ENCODE peak calls at places on chromosomes 5 and 9, in nine cellular contexts. One of them, this sample, is unnamed.
A peak's percentile ranks its signal among the peaks of the same experiment; 100 is the strongest.

GRCh38 chr9:2418619-2419018 is 203.0 kb upstream of the VLDLR start:
- DNase-seq in OCI-LY7: no peak
- DNase-seq in astrocyte: peak; percentile 83
- DNase-seq in DND-41: peak; percentile 17
- DNase-seq in IMR-90: peak; percentile 18
- DNase-seq in RWPE1: no peak
- DNase-seq in psoas muscle: no peak
- DNase-seq in CD4-positive, alpha-beta T cell: no peak
- DNase-seq in naive thymus-derived CD4-positive, alpha-beta T cell: no peak
- DNase-seq in this sample: no peak

GRCh38 chr5:179467441-179467840 is 82.9 kb upstream of the RUFY1 start:
- DNase-seq in OCI-LY7: no peak
- DNase-seq in astrocyte: no peak
- DNase-seq in DND-41: no peak
- DNase-seq in IMR-90: no peak
- DNase-seq in RWPE1: no peak
- DNase-seq in psoas muscle: no peak
- DNase-seq in CD4-positive, alpha-beta T cell: no peak
- DNase-seq in naive thymus-derived CD4-positive, alpha-beta T cell: no peak
- DNase-seq in this sample: no peak

GRCh38 chr9:104233366-104233765 is 139.3 kb downstream of the SMC2 start:
- DNase-seq in OCI-LY7: no peak
- DNase-seq in astrocyte: no peak
- DNase-seq in DND-41: no peak
- DNase-seq in IMR-90: no peak
- DNase-seq in RWPE1: no peak
- DNase-seq in psoas muscle: no peak
- DNase-seq in CD4-positive, alpha-beta T cell: no peak
- DNase-seq in naive thymus-derived CD4-positive, alpha-beta T cell: no peak
- DNase-seq in this sample: no peak

GRCh38 chr9:95010431-95010838 is 283.9 kb downstream of the AOPEP start:
- DNase-seq in OCI-LY7: no peak
- DNase-seq in astrocyte: no peak
- DNase-seq in DND-41: no peak
- DNase-seq in IMR-90: no peak
- DNase-seq in RWPE1: no peak
- DNase-seq in psoas muscle: no peak
- DNase-seq in CD4-positive, alpha-beta T cell: no peak
- DNase-seq in naive thymus-derived CD4-positive, alpha-beta T cell: no peak
- DNase-seq in this sample: no peak

GRCh38 chr9:137482094-137482781 is 23.1 kb upstream of the NSMF start:
- DNase-seq in OCI-LY7: no peak
- DNase-seq in astrocyte: peak; percentile 81
- DNase-seq in DND-41: no peak
- DNase-seq in IMR-90: peak; percentile 93
- DNase-seq in RWPE1: peak; percentile 87
- DNase-seq in psoas muscle: peak; percentile 63
- DNase-seq in CD4-positive, alpha-beta T cell: no peak
- DNase-seq in naive thymus-derived CD4-positive, alpha-beta T cell: no peak
- DNase-seq in this sample: no peak

GRCh38 chr5:35852084-35852734 is 4.5 kb upstream of the IL7R start:
- DNase-seq in OCI-LY7: peak; percentile 49
- DNase-seq in astrocyte: no peak
- DNase-seq in DND-41: peak; percentile 34
- DNase-seq in IMR-90: peak; percentile 43
- DNase-seq in RWPE1: no peak
- DNase-seq in psoas muscle: no peak
- DNase-seq in CD4-positive, alpha-beta T cell: peak; percentile 15
- DNase-seq in naive thymus-derived CD4-positive, alpha-beta T cell: no peak
- DNase-seq in this sample: peak; percentile 39

GRCh38 chr5:58127486-58128220 is 332.2 kb downstream of the PLK2 start:
- DNase-seq in OCI-LY7: no peak
- DNase-seq in astrocyte: no peak
- DNase-seq in DND-41: no peak
- DNase-seq in IMR-90: peak; percentile 20
- DNase-seq in RWPE1: no peak
- DNase-seq in psoas muscle: no peak
- DNase-seq in CD4-positive, alpha-beta T cell: no peak
- DNase-seq in naive thymus-derived CD4-positive, alpha-beta T cell: no peak
- DNase-seq in this sample: no peak

GRCh38 chr5:67178085-67178484 is 18.5 kb downstream of the CD180 start:
- DNase-seq in OCI-LY7: no peak
- DNase-seq in astrocyte: peak; percentile 35
- DNase-seq in DND-41: no peak
- DNase-seq in IMR-90: peak; percentile 10
- DNase-seq in RWPE1: no peak
- DNase-seq in psoas muscle: no peak
- DNase-seq in CD4-positive, alpha-beta T cell: no peak
- DNase-seq in naive thymus-derived CD4-positive, alpha-beta T cell: no peak
- DNase-seq in this sample: no peak

GRCh38 chr9:15642369-15642962 is 89.6 kb downstream of the CCDC171 start:
- DNase-seq in OCI-LY7: peak; percentile 65
- DNase-seq in astrocyte: peak; percentile 25
- DNase-seq in DND-41: no peak
- DNase-seq in IMR-90: peak; percentile 53
- DNase-seq in RWPE1: peak; percentile 42
- DNase-seq in psoas muscle: no peak
- DNase-seq in CD4-positive, alpha-beta T cell: no peak
- DNase-seq in naive thymus-derived CD4-positive, alpha-beta T cell: peak; percentile 24
- DNase-seq in this sample: peak; percentile 40

GRCh38 chr5:16883801-16884200 is 52.3 kb downstream of the MYO10 start:
- DNase-seq in OCI-LY7: no peak
- DNase-seq in astrocyte: no peak
- DNase-seq in DND-41: no peak
- DNase-seq in IMR-90: no peak
- DNase-seq in RWPE1: no peak
- DNase-seq in psoas muscle: no peak
- DNase-seq in CD4-positive, alpha-beta T cell: no peak
- DNase-seq in naive thymus-derived CD4-positive, alpha-beta T cell: no peak
- DNase-seq in this sample: no peak

GRCh38 chr5:137148656-137149055 is 350.5 kb downstream of the SPOCK1 start:
- DNase-seq in OCI-LY7: no peak
- DNase-seq in astrocyte: no peak
- DNase-seq in DND-41: no peak
- DNase-seq in IMR-90: no peak
- DNase-seq in RWPE1: no peak
- DNase-seq in psoas muscle: no peak
- DNase-seq in CD4-positive, alpha-beta T cell: no peak
- DNase-seq in naive thymus-derived CD4-positive, alpha-beta T cell: no peak
- DNase-seq in this sample: no peak

GRCh38 chr9:503881-504852 is 289.5 kb downstream of the DOCK8 start:
- DNase-seq in OCI-LY7: peak; percentile 91
- DNase-seq in astrocyte: peak; percentile 33
- DNase-seq in DND-41: peak; percentile 33
- DNase-seq in IMR-90: peak; percentile 24
- DNase-seq in RWPE1: peak; percentile 70
- DNase-seq in psoas muscle: peak; percentile 88
- DNase-seq in CD4-positive, alpha-beta T cell: peak; percentile 68
- DNase-seq in naive thymus-derived CD4-positive, alpha-beta T cell: peak; percentile 85
- DNase-seq in this sample: peak; percentile 86

GRCh38 chr9:71929791-71930440 is 18.5 kb downstream of the C9orf85 start:
- DNase-seq in OCI-LY7: no peak
- DNase-seq in astrocyte: peak; percentile 69
- DNase-seq in DND-41: no peak
- DNase-seq in IMR-90: peak; percentile 20
- DNase-seq in RWPE1: no peak
- DNase-seq in psoas muscle: no peak
- DNase-seq in CD4-positive, alpha-beta T cell: no peak
- DNase-seq in naive thymus-derived CD4-positive, alpha-beta T cell: no peak
- DNase-seq in this sample: no peak

DNA sequence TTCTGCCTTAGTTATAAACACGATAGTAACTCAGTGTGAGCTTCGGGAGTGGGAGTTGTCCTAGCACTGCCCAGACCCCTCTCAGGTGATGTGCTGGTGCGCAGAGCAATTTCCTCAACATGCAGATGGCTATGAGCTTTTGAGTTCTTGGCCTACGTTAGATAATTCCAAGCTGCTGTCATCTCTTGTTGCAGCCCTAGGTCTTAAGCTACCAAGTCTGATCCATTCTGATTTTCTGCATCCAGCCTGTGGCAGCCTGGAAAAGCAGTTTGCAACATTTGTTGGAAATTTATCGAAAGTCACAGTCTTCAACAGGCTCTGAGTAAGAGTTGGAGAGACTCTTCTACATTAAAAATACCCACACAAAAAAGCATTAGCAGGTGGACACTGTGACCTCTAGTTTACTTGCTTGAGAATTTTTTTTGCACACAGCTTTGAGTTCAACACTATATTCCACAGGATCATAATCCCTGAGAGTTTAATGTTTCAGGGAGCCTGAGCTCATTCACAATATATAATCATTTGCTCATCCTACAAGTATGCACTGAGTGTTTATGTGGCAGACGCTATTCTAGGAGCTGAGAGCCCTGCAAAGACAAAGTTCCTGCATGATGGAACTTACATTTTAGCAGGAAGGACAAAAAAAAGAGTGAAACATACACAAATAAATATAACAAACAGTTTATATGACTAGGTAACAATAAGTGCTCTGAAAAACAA is 91.6 kb downstream of the UBE2QL1 start:
- DNase-seq in OCI-LY7: no peak
- DNase-seq in astrocyte: no peak
- DNase-seq in DND-41: no peak
- DNase-seq in IMR-90: peak; percentile 56
- DNase-seq in RWPE1: no peak
- DNase-seq in psoas muscle: no peak
- DNase-seq in CD4-positive, alpha-beta T cell: no peak
- DNase-seq in naive thymus-derived CD4-positive, alpha-beta T cell: no peak
- DNase-seq in this sample: no peak
- H3K27ac ChIP-seq in OCI-LY7: no peak overlapping the region
- H3K27ac ChIP-seq in astrocyte: no peak overlapping the region
- H3K27ac ChIP-seq in DND-41: no peak overlapping the region
- H3K27ac ChIP-seq in IMR-90: no peak overlapping the region
- H3K27ac ChIP-seq in RWPE1: no peak overlapping the region
- H3K27ac ChIP-seq in psoas muscle: peak overlapping the region; percentile 84
- H3K27ac ChIP-seq in CD4-positive, alpha-beta T cell: no peak overlapping the region
- H3K27ac ChIP-seq in naive thymus-derived CD4-positive, alpha-beta T cell: no peak overlapping the region
- H3K27ac ChIP-seq in this sample: no peak overlapping the region

GRCh38 chr5:126354012-126354856 is 69.0 kb upstream of the GRAMD2B start:
- DNase-seq in OCI-LY7: peak; percentile 46
- DNase-seq in astrocyte: peak; percentile 99
- DNase-seq in DND-41: no peak
- DNase-seq in IMR-90: peak; percentile 98
- DNase-seq in RWPE1: peak; percentile 90
- DNase-seq in psoas muscle: no peak
- DNase-seq in CD4-positive, alpha-beta T cell: no peak
- DNase-seq in naive thymus-derived CD4-positive, alpha-beta T cell: peak; percentile 56
- DNase-seq in this sample: no peak

GRCh38 chr5:126357585-126358342 is 65.4 kb upstream of the GRAMD2B start:
- DNase-seq in OCI-LY7: no peak
- DNase-seq in astrocyte: no peak
- DNase-seq in DND-41: no peak
- DNase-seq in IMR-90: no peak
- DNase-seq in RWPE1: no peak
- DNase-seq in psoas muscle: no peak
- DNase-seq in CD4-positive, alpha-beta T cell: no peak
- DNase-seq in naive thymus-derived CD4-positive, alpha-beta T cell: no peak
- DNase-seq in this sample: no peak

GRCh38 chr5:126354857-126355731 is 68.1 kb upstream of the GRAMD2B start:
- DNase-seq in OCI-LY7: no peak
- DNase-seq in astrocyte: no peak
- DNase-seq in DND-41: peak; percentile 10
- DNase-seq in IMR-90: no peak
- DNase-seq in RWPE1: no peak
- DNase-seq in psoas muscle: no peak
- DNase-seq in CD4-positive, alpha-beta T cell: no peak
- DNase-seq in naive thymus-derived CD4-positive, alpha-beta T cell: no peak
- DNase-seq in this sample: no peak

GRCh38 chr5:126358525-126358924 is 64.7 kb upstream of the GRAMD2B start:
- DNase-seq in OCI-LY7: no peak
- DNase-seq in astrocyte: peak; percentile 57
- DNase-seq in DND-41: no peak
- DNase-seq in IMR-90: peak; percentile 49
- DNase-seq in RWPE1: no peak
- DNase-seq in psoas muscle: no peak
- DNase-seq in CD4-positive, alpha-beta T cell: no peak
- DNase-seq in naive thymus-derived CD4-positive, alpha-beta T cell: no peak
- DNase-seq in this sample: no peak

DNA sequence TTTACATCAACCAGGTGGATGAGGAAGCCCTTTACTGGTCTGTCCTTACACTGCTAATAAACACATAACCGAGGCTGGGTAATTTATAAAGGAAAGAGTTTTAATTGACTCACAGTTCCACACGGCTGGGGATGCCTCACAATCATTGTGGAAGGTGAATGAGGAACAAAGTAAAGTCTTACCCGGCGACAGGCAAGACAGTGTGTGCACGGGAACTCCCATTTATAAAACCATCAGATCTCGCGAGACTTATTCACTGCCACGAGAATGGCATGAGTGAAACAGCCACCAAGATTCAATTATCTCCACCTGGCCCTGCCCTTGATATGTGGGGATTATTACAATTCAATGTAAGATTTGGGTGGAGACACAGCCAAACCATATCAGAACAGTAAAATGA is 67.3 kb upstream of the GRAMD2B start:
- DNase-seq in OCI-LY7: peak; percentile 64
- DNase-seq in astrocyte: no peak
- DNase-seq in DND-41: no peak
- DNase-seq in IMR-90: no peak
- DNase-seq in RWPE1: no peak
- DNase-seq in psoas muscle: no peak
- DNase-seq in CD4-positive, alpha-beta T cell: no peak
- DNase-seq in naive thymus-derived CD4-positive, alpha-beta T cell: no peak
- DNase-seq in this sample: no peak
- H3K27ac ChIP-seq in OCI-LY7: no peak overlapping the region
- H3K27ac ChIP-seq in astrocyte: no peak overlapping the region
- H3K27ac ChIP-seq in DND-41: no peak overlapping the region
- H3K27ac ChIP-seq in IMR-90: no peak overlapping the region
- H3K27ac ChIP-seq in RWPE1: no peak overlapping the region
- H3K27ac ChIP-seq in psoas muscle: no peak overlapping the region
- H3K27ac ChIP-seq in CD4-positive, alpha-beta T cell: no peak overlapping the region
- H3K27ac ChIP-seq in naive thymus-derived CD4-positive, alpha-beta T cell: no peak overlapping the region
- H3K27ac ChIP-seq in this sample: no peak overlapping the region

GRCh38 chr9:106868096-106868495 is 5.1 kb downstream of the ZNF462 start:
- DNase-seq in OCI-LY7: no peak
- DNase-seq in astrocyte: no peak
- DNase-seq in DND-41: no peak
- DNase-seq in IMR-90: no peak
- DNase-seq in RWPE1: no peak
- DNase-seq in psoas muscle: no peak
- DNase-seq in CD4-positive, alpha-beta T cell: no peak
- DNase-seq in naive thymus-derived CD4-positive, alpha-beta T cell: no peak
- DNase-seq in this sample: no peak
- H3K27ac ChIP-seq in OCI-LY7: no peak overlapping the region
- H3K27ac ChIP-seq in astrocyte: no peak overlapping the region
- H3K27ac ChIP-seq in DND-41: no peak overlapping the region
- H3K27ac ChIP-seq in IMR-90: no peak overlapping the region
- H3K27ac ChIP-seq in RWPE1: no peak overlapping the region
- H3K27ac ChIP-seq in psoas muscle: peak overlapping the region; percentile 71
- H3K27ac ChIP-seq in CD4-positive, alpha-beta T cell: no peak overlapping the region
- H3K27ac ChIP-seq in naive thymus-derived CD4-positive, alpha-beta T cell: no peak overlapping the region
- H3K27ac ChIP-seq in this sample: no peak overlapping the region

DNA sequence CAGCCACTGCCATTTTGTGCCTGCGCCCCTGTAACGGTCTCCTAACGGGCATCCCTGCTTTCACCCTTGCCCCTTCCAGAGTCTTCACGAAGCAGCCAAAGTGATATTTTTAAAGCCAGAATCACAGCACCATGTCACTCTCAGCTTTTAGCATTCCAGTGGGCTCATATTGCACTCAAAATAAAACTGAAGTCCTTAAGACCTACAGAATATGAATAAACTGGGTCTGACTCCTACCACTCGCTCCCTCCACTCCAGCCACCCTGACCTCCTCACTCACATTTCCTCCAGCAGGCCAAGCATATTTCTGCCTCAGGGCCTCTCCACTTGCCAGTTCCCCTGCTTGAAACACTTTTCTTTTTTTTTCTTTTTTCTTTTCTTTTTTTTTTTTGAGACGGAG is 2.4 kb upstream of the PDLIM7 start:
- DNase-seq in OCI-LY7: no peak
- DNase-seq in astrocyte: no peak
- DNase-seq in DND-41: no peak
- DNase-seq in IMR-90: no peak
- DNase-seq in RWPE1: no peak
- DNase-seq in psoas muscle: no peak
- DNase-seq in CD4-positive, alpha-beta T cell: no peak
- DNase-seq in naive thymus-derived CD4-positive, alpha-beta T cell: no peak
- DNase-seq in this sample: no peak
- H3K27ac ChIP-seq in OCI-LY7: no peak overlapping the region
- H3K27ac ChIP-seq in astrocyte: no peak overlapping the region
- H3K27ac ChIP-seq in DND-41: no peak overlapping the region
- H3K27ac ChIP-seq in IMR-90: no peak overlapping the region
- H3K27ac ChIP-seq in RWPE1: no peak overlapping the region
- H3K27ac ChIP-seq in psoas muscle: no peak overlapping the region
- H3K27ac ChIP-seq in CD4-positive, alpha-beta T cell: no peak overlapping the region
- H3K27ac ChIP-seq in naive thymus-derived CD4-positive, alpha-beta T cell: no peak overlapping the region
- H3K27ac ChIP-seq in this sample: no peak overlapping the region